ENCODE peak calls at places on chromosomes 6 and 20, in five cellular contexts. One of them, this sample, is unnamed.

GRCh38 chr6:66103354-66103753 is 396.3 kb upstream of the EYS start:
- DNase-seq in HCT116: no peak
- DNase-seq in breast epithelium: no peak
- DNase-seq in GM12891: no peak
- DNase-seq in transverse colon: no peak
- DNase-seq in this sample: no peak

GRCh38 chr6:148509789-148510581 is 167.3 kb downstream of the SASH1 start:
- DNase-seq in HCT116: no peak
- DNase-seq in breast epithelium: no peak
- DNase-seq in GM12891: no peak
- DNase-seq in transverse colon: peak
- DNase-seq in this sample: peak

GRCh38 chr6:136593748-136594490 is 43.7 kb upstream of the MAP7 start:
- DNase-seq in HCT116: peak
- DNase-seq in breast epithelium: no peak
- DNase-seq in GM12891: peak
- DNase-seq in transverse colon: peak
- DNase-seq in this sample: no peak

GRCh38 chr6:133502451-133503259 is 261.5 kb downstream of the EYA4 start:
- DNase-seq in HCT116: no peak
- DNase-seq in breast epithelium: no peak
- DNase-seq in GM12891: no peak
- DNase-seq in transverse colon: no peak
- DNase-seq in this sample: no peak

GRCh38 chr20:13353261-13353945 is 132.3 kb downstream of the ISM1 start:
- DNase-seq in HCT116: no peak
- DNase-seq in breast epithelium: no peak
- DNase-seq in GM12891: no peak
- DNase-seq in transverse colon: no peak
- DNase-seq in this sample: no peak

GRCh38 chr6:135114355-135115145 is 59.9 kb upstream of the HBS1L start:
- DNase-seq in HCT116: no peak
- DNase-seq in breast epithelium: no peak
- DNase-seq in GM12891: no peak
- DNase-seq in transverse colon: no peak
- DNase-seq in this sample: no peak

GRCh38 chr6:54248994-54249393 is 59.2 kb upstream of the TINAG start:
- DNase-seq in HCT116: no peak
- DNase-seq in breast epithelium: no peak
- DNase-seq in GM12891: no peak
- DNase-seq in transverse colon: no peak
- DNase-seq in this sample: no peak

GRCh38 chr6:144007779-144008500 is at the start of gene PLAGL1:
- DNase-seq in HCT116: peak
- DNase-seq in breast epithelium: no peak
- DNase-seq in GM12891: peak
- DNase-seq in transverse colon: peak
- DNase-seq in this sample: peak

GRCh38 chr6:75386050-75386770 is 101.6 kb upstream of the TMEM30A start:
- DNase-seq in HCT116: no peak
- DNase-seq in breast epithelium: no peak
- DNase-seq in GM12891: no peak
- DNase-seq in transverse colon: no peak
- DNase-seq in this sample: no peak

GRCh38 chr6:31822038-31822821 is 5.3 kb upstream of the HSPA1B start:
- DNase-seq in HCT116: no peak
- DNase-seq in breast epithelium: peak
- DNase-seq in GM12891: peak
- DNase-seq in transverse colon: peak
- DNase-seq in this sample: peak

GRCh38 chr6:73309534-73309783 is 44.6 kb downstream of the DPPA5 start:
- DNase-seq in HCT116: no peak
- DNase-seq in breast epithelium: no peak
- DNase-seq in GM12891: no peak
- DNase-seq in transverse colon: no peak
- DNase-seq in this sample: no peak

GRCh38 chr6:144725731-144726522 is 440.8 kb downstream of the UTRN start:
- DNase-seq in HCT116: no peak
- DNase-seq in breast epithelium: no peak
- DNase-seq in GM12891: no peak
- DNase-seq in transverse colon: no peak
- DNase-seq in this sample: no peak

GRCh38 chr6:158642097-158642601 is 2.4 kb downstream of the DYNLT1 start:
- DNase-seq in HCT116: no peak
- DNase-seq in breast epithelium: no peak
- DNase-seq in GM12891: no peak
- DNase-seq in transverse colon: no peak
- DNase-seq in this sample: peak
- TF ChIP-seq POLR2AphosphoS5 in HCT116: peak
- TF ChIP-seq POLR2AphosphoS5 in breast epithelium: no peak
- TF ChIP-seq POLR2AphosphoS5 in GM12891: no peak
- TF ChIP-seq POLR2AphosphoS5 in transverse colon: no peak
- TF ChIP-seq POLR2AphosphoS5 in this sample: peak

DNA sequence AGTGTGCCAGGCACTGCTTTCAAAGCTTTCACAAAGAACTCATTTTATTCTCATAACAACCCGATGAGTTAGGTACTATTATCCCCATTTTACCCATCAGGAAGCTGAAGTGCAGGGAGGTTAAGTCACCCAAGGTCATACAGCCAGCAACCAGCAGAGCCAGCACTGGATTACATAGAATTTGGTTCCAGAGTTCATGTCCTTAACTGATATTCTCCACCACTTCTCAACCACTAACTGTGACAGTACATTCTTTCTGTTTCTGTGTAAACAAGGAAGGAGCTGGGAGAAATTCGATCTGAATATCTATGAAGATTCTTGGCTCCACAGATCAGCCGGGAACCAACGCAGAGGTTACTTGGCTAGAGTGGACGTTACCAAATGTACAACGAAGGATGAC is 98.0 kb downstream of the KIF16B start:
- DNase-seq in HCT116: no peak
- DNase-seq in breast epithelium: no peak
- DNase-seq in GM12891: no peak
- DNase-seq in transverse colon: no peak
- DNase-seq in this sample: no peak
- TF ChIP-seq POLR2AphosphoS5 in HCT116: no peak
- TF ChIP-seq POLR2AphosphoS5 in breast epithelium: no peak
- TF ChIP-seq POLR2AphosphoS5 in GM12891: no peak
- TF ChIP-seq POLR2AphosphoS5 in transverse colon: no peak
- TF ChIP-seq POLR2AphosphoS5 in this sample: no peak

GRCh38 chr20:62965363-62965771 is 12.9 kb downstream of the SLC17A9 start:
- DNase-seq in HCT116: no peak
- DNase-seq in breast epithelium: no peak
- DNase-seq in GM12891: no peak
- DNase-seq in transverse colon: no peak
- DNase-seq in this sample: no peak

GRCh38 chr20:62967628-62968351 is 15.3 kb downstream of the SLC17A9 start:
- DNase-seq in HCT116: no peak
- DNase-seq in breast epithelium: no peak
- DNase-seq in GM12891: no peak
- DNase-seq in transverse colon: no peak
- DNase-seq in this sample: no peak

GRCh38 chr20:62968378-62969178 is 16.1 kb downstream of the SLC17A9 start:
- DNase-seq in HCT116: no peak
- DNase-seq in breast epithelium: no peak
- DNase-seq in GM12891: no peak
- DNase-seq in transverse colon: no peak
- DNase-seq in this sample: no peak

GRCh38 chr20:62966212-62967148 is 14.0 kb downstream of the SLC17A9 start:
- DNase-seq in HCT116: no peak
- DNase-seq in breast epithelium: no peak
- DNase-seq in GM12891: no peak
- DNase-seq in transverse colon: no peak
- DNase-seq in this sample: no peak

GRCh38 chr20:62967149-62967501 is 14.6 kb downstream of the SLC17A9 start:
- DNase-seq in HCT116: no peak
- DNase-seq in breast epithelium: no peak
- DNase-seq in GM12891: no peak
- DNase-seq in transverse colon: no peak
- DNase-seq in this sample: no peak
- TF ChIP-seq POLR2AphosphoS5 in HCT116: no peak
- TF ChIP-seq POLR2AphosphoS5 in breast epithelium: no peak
- TF ChIP-seq POLR2AphosphoS5 in GM12891: no peak
- TF ChIP-seq POLR2AphosphoS5 in transverse colon: no peak
- TF ChIP-seq POLR2AphosphoS5 in this sample: no peak

GRCh38 chr20:42706762-42707161 is 482.9 kb downstream of the PTPRT start:
- DNase-seq in HCT116: no peak
- DNase-seq in breast epithelium: no peak
- DNase-seq in GM12891: no peak
- DNase-seq in transverse colon: no peak
- DNase-seq in this sample: peak
- TF ChIP-seq POLR2AphosphoS5 in HCT116: no peak
- TF ChIP-seq POLR2AphosphoS5 in breast epithelium: no peak
- TF ChIP-seq POLR2AphosphoS5 in GM12891: no peak
- TF ChIP-seq POLR2AphosphoS5 in transverse colon: peak
- TF ChIP-seq POLR2AphosphoS5 in this sample: peak

GRCh38 chr6:16898640-16899428 is 137.6 kb upstream of the ATXN1 start:
- DNase-seq in HCT116: no peak
- DNase-seq in breast epithelium: no peak
- DNase-seq in GM12891: no peak
- DNase-seq in transverse colon: no peak
- DNase-seq in this sample: no peak

GRCh38 chr6:16904957-16905356 is 143.7 kb upstream of the ATXN1 start:
- DNase-seq in HCT116: no peak
- DNase-seq in breast epithelium: no peak
- DNase-seq in GM12891: no peak
- DNase-seq in transverse colon: no peak
- DNase-seq in this sample: no peak

GRCh38 chr6:16902520-16902919 is 141.3 kb upstream of the ATXN1 start:
- DNase-seq in HCT116: no peak
- DNase-seq in breast epithelium: no peak
- DNase-seq in GM12891: no peak
- DNase-seq in transverse colon: no peak
- DNase-seq in this sample: no peak

GRCh38 chr6:16903470-16903869 is 142.2 kb upstream of the ATXN1 start:
- DNase-seq in HCT116: no peak
- DNase-seq in breast epithelium: no peak
- DNase-seq in GM12891: no peak
- DNase-seq in transverse colon: no peak
- DNase-seq in this sample: no peak

DNA sequence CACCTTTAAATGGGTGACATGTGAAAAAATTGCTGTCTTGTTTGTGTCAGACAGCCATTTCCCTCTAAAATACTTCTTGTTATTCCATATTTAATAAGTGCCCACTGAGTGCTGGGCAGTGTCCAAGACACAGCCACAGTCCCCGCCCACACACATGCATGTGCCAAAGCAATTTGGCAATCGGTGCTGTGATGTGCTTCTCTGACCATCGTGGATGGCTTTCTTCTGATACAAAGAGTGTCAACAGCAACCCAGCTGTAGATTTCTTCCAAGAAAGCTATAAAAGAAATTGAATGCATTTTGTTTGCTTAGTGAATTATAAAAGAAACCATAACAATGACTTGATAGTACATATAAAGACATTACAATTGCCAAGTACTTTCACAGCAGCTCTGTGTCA is 140.5 kb upstream of the ATXN1 start:
- DNase-seq in HCT116: no peak
- DNase-seq in breast epithelium: peak
- DNase-seq in GM12891: no peak
- DNase-seq in transverse colon: peak
- DNase-seq in this sample: peak
- TF ChIP-seq POLR2AphosphoS5 in HCT116: no peak
- TF ChIP-seq POLR2AphosphoS5 in breast epithelium: no peak
- TF ChIP-seq POLR2AphosphoS5 in GM12891: no peak
- TF ChIP-seq POLR2AphosphoS5 in transverse colon: no peak
- TF ChIP-seq POLR2AphosphoS5 in this sample: no peak

This sample was measured in sigmoid colon.